ENCODE peak calls at places on chromosome 6, in four cellular contexts. One of them, this sample, is unnamed.

GRCh38 chr6:102619585-102619984 is 1226.1 kb downstream of the GRIK2 start:
- DNase-seq in H1: no peak
- DNase-seq in K562: no peak
- DNase-seq in HepG2: peak; percentile 2
- DNase-seq in this sample: no peak

GRCh38 chr6:10140121-10140520 is 274.8 kb downstream of the TFAP2A start:
- DNase-seq in H1: no peak
- DNase-seq in K562: no peak
- DNase-seq in HepG2: no peak
- DNase-seq in this sample: no peak

GRCh38 chr6:117605169-117605826 is 3.0 kb upstream of the GOPC start:
- DNase-seq in H1: no peak
- DNase-seq in K562: peak; percentile 84
- DNase-seq in HepG2: peak; percentile 80
- DNase-seq in this sample: peak; percentile 62

GRCh38 chr6:55255061-55255571 is 72.2 kb upstream of the GFRAL start:
- DNase-seq in H1: no peak
- DNase-seq in K562: no peak
- DNase-seq in HepG2: no peak
- DNase-seq in this sample: no peak

GRCh38 chr6:87213364-87213763 is 58.0 kb downstream of the ZNF292 start:
- DNase-seq in H1: no peak
- DNase-seq in K562: peak; percentile 10
- DNase-seq in HepG2: peak; percentile 7
- DNase-seq in this sample: no peak

GRCh38 chr6:1781152-1781848 is 171.6 kb downstream of the FOXC1 start:
- DNase-seq in H1: no peak
- DNase-seq in K562: no peak
- DNase-seq in HepG2: no peak
- DNase-seq in this sample: no peak

GRCh38 chr6:157966597-157966977 is 15.1 kb upstream of the SYNJ2 start:
- DNase-seq in H1: no peak
- DNase-seq in K562: no peak
- DNase-seq in HepG2: no peak
- DNase-seq in this sample: no peak

GRCh38 chr6:153312633-153313032 is 181.6 kb upstream of the RGS17 start:
- DNase-seq in H1: no peak
- DNase-seq in K562: peak; percentile 4
- DNase-seq in HepG2: peak; percentile 31
- DNase-seq in this sample: peak; percentile 70

GRCh38 chr6:130282234-130282995 is 59.7 kb upstream of the SAMD3 start:
- DNase-seq in H1: no peak
- DNase-seq in K562: peak; percentile 36
- DNase-seq in HepG2: peak; percentile 9
- DNase-seq in this sample: no peak

GRCh38 chr6:169341706-169342105 is 88.1 kb upstream of the THBS2 start:
- DNase-seq in H1: no peak
- DNase-seq in K562: no peak
- DNase-seq in HepG2: no peak
- DNase-seq in this sample: no peak

GRCh38 chr6:155313602-155314091 is 637 bp downstream of the TFB1M start:
- DNase-seq in H1: no peak
- DNase-seq in K562: peak; percentile 47
- DNase-seq in HepG2: peak; percentile 65
- DNase-seq in this sample: peak; percentile 20

GRCh38 chr6:158109744-158110143 is 58.3 kb downstream of the SERAC1 start:
- DNase-seq in H1: no peak
- DNase-seq in K562: no peak
- DNase-seq in HepG2: no peak
- DNase-seq in this sample: no peak

GRCh38 chr6:19433101-19433500 is 404.1 kb upstream of the ID4 start:
- DNase-seq in H1: no peak
- DNase-seq in K562: no peak
- DNase-seq in HepG2: no peak
- DNase-seq in this sample: no peak

GRCh38 chr6:31495580-31495979 is 2.4 kb upstream of the MICB start:
- DNase-seq in H1: no peak
- DNase-seq in K562: no peak
- DNase-seq in HepG2: no peak
- DNase-seq in this sample: no peak

GRCh38 chr6:112296122-112296521 is 41.8 kb upstream of the LAMA4 start:
- DNase-seq in H1: no peak
- DNase-seq in K562: peak; percentile 27
- DNase-seq in HepG2: peak; percentile 32
- DNase-seq in this sample: peak; percentile 35

GRCh38 chr6:40148882-40149573 is 214.8 kb upstream of the MOCS1 start:
- DNase-seq in H1: no peak
- DNase-seq in K562: no peak
- DNase-seq in HepG2: no peak
- DNase-seq in this sample: no peak

GRCh38 chr6:79536615-79536968 is 638 bp downstream of the LCA5 start:
- DNase-seq in H1: no peak
- DNase-seq in K562: peak; percentile 55
- DNase-seq in HepG2: no peak
- DNase-seq in this sample: no peak

GRCh38 chr6:143432588-143432987 is 17.9 kb downstream of the ADAT2 start:
- DNase-seq in H1: no peak
- DNase-seq in K562: no peak
- DNase-seq in HepG2: peak; percentile 79
- DNase-seq in this sample: no peak

GRCh38 chr6:85580104-85580877 is 13.4 kb downstream of the SNX14 start:
- DNase-seq in H1: no peak
- DNase-seq in K562: no peak
- DNase-seq in HepG2: peak; percentile 67
- DNase-seq in this sample: peak; percentile 38

GRCh38 chr6:99613398-99613704 is 6.7 kb downstream of the PRDM13 start:
- DNase-seq in H1: no peak
- DNase-seq in K562: no peak
- DNase-seq in HepG2: no peak
- DNase-seq in this sample: peak; percentile 66

GRCh38 chr6:3281669-3282460 is 23.1 kb downstream of the PSMG4 start:
- DNase-seq in H1: peak; percentile 21
- DNase-seq in K562: no peak
- DNase-seq in HepG2: no peak
- DNase-seq in this sample: peak; percentile 21

GRCh38 chr6:113495521-113495920 is 361.6 kb upstream of the MARCKS start:
- DNase-seq in H1: no peak
- DNase-seq in K562: no peak
- DNase-seq in HepG2: no peak
- DNase-seq in this sample: no peak

GRCh38 chr6:104625536-104625935 is 234.2 kb downstream of the HACE1 start:
- DNase-seq in H1: no peak
- DNase-seq in K562: no peak
- DNase-seq in HepG2: no peak
- DNase-seq in this sample: no peak

GRCh38 chr6:72579865-72580264 is 42.0 kb upstream of the KCNQ5 start:
- DNase-seq in H1: no peak
- DNase-seq in K562: no peak
- DNase-seq in HepG2: no peak
- DNase-seq in this sample: no peak

GRCh38 chr6:170371588-170371987 is 65.0 kb downstream of the FAM120B start:
- DNase-seq in H1: peak; percentile 10
- DNase-seq in K562: no peak
- DNase-seq in HepG2: no peak
- DNase-seq in this sample: no peak

GRCh38 chr6:13268914-13269532 is 59.3 kb downstream of the TBC1D7 start:
- DNase-seq in H1: no peak
- DNase-seq in K562: peak; percentile 33
- DNase-seq in HepG2: peak; percentile 43
- DNase-seq in this sample: no peak

GRCh38 chr6:43636312-43636667 is 650 bp downstream of the MAD2L1BP start:
- DNase-seq in H1: no peak
- DNase-seq in K562: peak; percentile 43
- DNase-seq in HepG2: no peak
- DNase-seq in this sample: no peak

GRCh38 chr6:149855040-149855654 is 9.0 kb downstream of the LRP11 start:
- DNase-seq in H1: no peak
- DNase-seq in K562: no peak
- DNase-seq in HepG2: peak; percentile 78
- DNase-seq in this sample: peak; percentile 89

GRCh38 chr6:111804627-111805235 is 68.5 kb downstream of the FYN start:
- DNase-seq in H1: no peak
- DNase-seq in K562: peak; percentile 89
- DNase-seq in HepG2: no peak
- DNase-seq in this sample: no peak

GRCh38 chr6:123641497-123641896 is 4.7 kb upstream of the TRDN start:
- DNase-seq in H1: no peak
- DNase-seq in K562: no peak
- DNase-seq in HepG2: no peak
- DNase-seq in this sample: no peak

GRCh38 chr6:125183391-125183790 is 29.8 kb downstream of the TPD52L1 start:
- DNase-seq in H1: no peak
- DNase-seq in K562: no peak
- DNase-seq in HepG2: no peak
- DNase-seq in this sample: no peak

GRCh38 chr6:128655978-128656498 is 135.6 kb upstream of the PTPRK start:
- DNase-seq in H1: no peak
- DNase-seq in K562: no peak
- DNase-seq in HepG2: no peak
- DNase-seq in this sample: peak; percentile 25

GRCh38 chr6:147752686-147753418 is 244.4 kb downstream of the SAMD5 start:
- DNase-seq in H1: no peak
- DNase-seq in K562: no peak
- DNase-seq in HepG2: peak; percentile 18
- DNase-seq in this sample: no peak

GRCh38 chr6:147749331-147749730 is 240.8 kb downstream of the SAMD5 start:
- DNase-seq in H1: no peak
- DNase-seq in K562: no peak
- DNase-seq in HepG2: no peak
- DNase-seq in this sample: no peak

GRCh38 chr6:147756000-147756399 is 247.5 kb downstream of the SAMD5 start:
- DNase-seq in H1: no peak
- DNase-seq in K562: no peak
- DNase-seq in HepG2: no peak
- DNase-seq in this sample: no peak

GRCh38 chr6:147750420-147750819 is 241.9 kb downstream of the SAMD5 start:
- DNase-seq in H1: no peak
- DNase-seq in K562: no peak
- DNase-seq in HepG2: no peak
- DNase-seq in this sample: no peak

GRCh38 chr6:147751232-147751631 is 242.7 kb downstream of the SAMD5 start:
- DNase-seq in H1: no peak
- DNase-seq in K562: no peak
- DNase-seq in HepG2: no peak
- DNase-seq in this sample: no peak
- TF ChIP-seq RNF2 in H1: no peak
- TF ChIP-seq RNF2 in K562: no peak
- TF ChIP-seq RNF2 in HepG2: no peak
- TF ChIP-seq RNF2 in this sample: no peak

GRCh38 chr6:46215777-46216176 is 45.0 kb upstream of the ENPP5 start:
- DNase-seq in H1: no peak
- DNase-seq in K562: no peak
- DNase-seq in HepG2: no peak
- DNase-seq in this sample: no peak
- TF ChIP-seq RNF2 in H1: no peak
- TF ChIP-seq RNF2 in K562: no peak
- TF ChIP-seq RNF2 in HepG2: no peak
- TF ChIP-seq RNF2 in this sample: no peak

GRCh38 chr6:38180586-38180985 is 361.1 kb downstream of the ZFAND3 start:
- DNase-seq in H1: no peak
- DNase-seq in K562: no peak
- DNase-seq in HepG2: no peak
- DNase-seq in this sample: no peak

GRCh38 chr6:38179300-38179699 is 359.8 kb downstream of the ZFAND3 start:
- DNase-seq in H1: no peak
- DNase-seq in K562: no peak
- DNase-seq in HepG2: no peak
- DNase-seq in this sample: no peak

GRCh38 chr6:38177885-38178583 is 358.5 kb downstream of the ZFAND3 start:
- DNase-seq in H1: no peak
- DNase-seq in K562: no peak
- DNase-seq in HepG2: no peak
- DNase-seq in this sample: no peak

GRCh38 chr6:38178584-38178886 is 359.0 kb downstream of the ZFAND3 start:
- DNase-seq in H1: no peak
- DNase-seq in K562: no peak
- DNase-seq in HepG2: no peak
- DNase-seq in this sample: no peak

DNA sequence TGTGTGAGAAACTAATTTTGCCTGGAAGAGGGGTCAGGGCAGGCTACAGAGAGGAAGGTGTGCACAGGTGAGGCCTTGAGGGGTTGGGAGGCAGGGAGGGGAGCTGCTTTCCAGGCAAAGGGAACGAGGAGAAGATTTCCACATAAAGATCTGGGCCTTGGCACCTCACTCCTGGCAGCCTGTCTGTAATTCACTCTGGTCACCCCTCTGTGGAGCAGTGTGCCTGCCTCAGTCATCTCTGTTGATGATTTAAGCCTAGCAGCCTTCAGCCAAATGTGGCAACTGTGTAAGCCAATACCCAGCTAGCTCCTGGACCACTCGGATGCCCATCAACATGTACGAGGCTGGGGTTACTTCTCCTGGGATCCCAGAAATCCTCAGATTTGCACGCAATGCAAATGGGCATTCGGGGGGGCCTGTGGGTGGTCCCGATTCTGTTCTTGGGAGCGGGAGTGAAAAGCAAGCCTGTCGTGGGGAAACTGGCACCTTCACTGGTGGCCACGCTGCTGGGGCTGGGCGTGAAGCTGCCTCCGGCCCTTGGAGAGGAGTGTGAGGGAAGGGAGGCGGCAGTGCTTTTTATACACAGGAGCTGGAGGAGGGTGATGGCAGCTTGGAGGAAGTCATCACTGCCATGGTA is 360.4 kb downstream of the ZFAND3 start:
- DNase-seq in H1: no peak
- DNase-seq in K562: no peak
- DNase-seq in HepG2: no peak
- DNase-seq in this sample: no peak
- TF ChIP-seq RNF2 in H1: no peak
- TF ChIP-seq RNF2 in K562: no peak
- TF ChIP-seq RNF2 in HepG2: no peak
- TF ChIP-seq RNF2 in this sample: no peak

DNA sequence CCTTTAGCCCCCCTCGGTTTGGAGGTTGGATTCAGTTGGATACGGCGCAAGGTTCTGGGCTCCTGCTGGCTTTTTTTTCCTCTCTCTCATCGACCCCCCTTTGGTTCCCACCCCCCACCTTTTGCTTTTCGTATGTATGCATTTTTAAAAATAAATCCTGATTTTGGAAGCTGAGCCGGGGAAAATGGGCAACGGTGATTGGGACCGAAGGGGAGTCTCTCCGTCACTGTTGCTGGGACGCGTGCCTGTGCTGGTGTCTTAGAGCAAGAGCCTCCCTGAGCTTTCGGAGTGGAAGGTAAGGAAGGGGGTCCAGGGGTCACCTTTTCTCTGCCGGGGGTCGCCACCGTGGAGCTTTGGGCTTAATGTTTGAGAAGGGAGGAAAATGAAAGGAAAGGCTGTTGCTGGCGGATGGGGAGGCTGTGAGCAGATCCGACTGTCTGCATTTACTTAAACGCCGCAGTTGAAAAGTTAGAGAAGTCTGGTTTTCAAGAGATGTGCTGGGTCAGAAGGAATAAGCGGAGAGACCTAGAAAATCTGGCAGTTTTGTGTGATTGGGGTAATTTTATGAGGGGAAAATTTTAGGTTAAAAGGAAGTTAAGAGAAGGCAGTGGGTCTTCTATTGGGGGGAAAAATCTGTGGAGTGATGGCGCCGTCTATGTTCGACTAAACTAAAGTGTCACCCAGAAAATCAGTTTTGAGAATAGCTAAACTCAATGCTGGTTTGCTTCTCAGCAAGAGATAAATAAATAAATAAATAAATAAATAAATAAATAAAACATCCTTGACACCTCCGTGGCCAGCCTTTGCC is 828 bp downstream of the ADGRB3 start:
- DNase-seq in H1: no peak
- DNase-seq in K562: peak; percentile 53
- DNase-seq in HepG2: no peak
- DNase-seq in this sample: no peak
- TF ChIP-seq RNF2 in H1: peak; percentile 57
- TF ChIP-seq RNF2 in K562: no peak
- TF ChIP-seq RNF2 in HepG2: no peak
- TF ChIP-seq RNF2 in this sample: no peak